ENCODE peak calls at places on chromosomes 3 and 15, in eight cellular contexts. D is dorsolateral prefrontal cortex, T is esophagus squamous epithelium, C is psoas muscle, P is heart left ventricle, Q is osteoblast, E is right lobe of liver, S is right atrium auricular region. J is an unnamed sample.

GRCh38 chr3:37453393-37454391 is 279.3 kb upstream of the LRRFIP2 start:
- DNase-seq in Q (peak), D (peak), C (peak), E (peak), T (no peak), P (peak), S (peak), J (peak)

GRCh38 chr3:156303316-156303715 is 182.9 kb downstream of the KCNAB1 start:
- DNase-seq in P (no peak), E (no peak), T (no peak), D (no peak), S (no peak), C (no peak), Q (no peak), J (no peak)

GRCh38 chr3:32278714-32279113 is 40.2 kb downstream of the CMTM8 start:
- DNase-seq in D (no peak), S (no peak), C (no peak), Q (no peak), P (no peak), E (no peak), T (no peak), J (no peak)

GRCh38 chr3:170977911-170978310 is 48.6 kb downstream of the SLC2A2 start:
- DNase-seq in E (no peak), P (no peak), C (no peak), S (no peak), D (no peak), T (no peak), Q (no peak), J (no peak)

GRCh38 chr15:91520848-91521247 is 332.7 kb upstream of the SLCO3A1 start:
- DNase-seq in T (no peak), S (no peak), Q (no peak), E (no peak), C (no peak), P (no peak), D (no peak), J (no peak)

GRCh38 chr15:91878319-91878718 is 24.8 kb downstream of the SLCO3A1 start:
- DNase-seq in D (no peak), S (no peak), C (no peak), E (no peak), Q (no peak), P (no peak), T (no peak), J (no peak)

GRCh38 chr3:196122021-196122687 is 40.3 kb upstream of the TFRC start:
- DNase-seq in Q (no peak), D (no peak), E (no peak), S (no peak), C (peak), T (no peak), P (no peak), J (no peak)

GRCh38 chr3:76403556-76403955 is 618.2 kb upstream of the ZNF717 start:
- DNase-seq in P (no peak), T (no peak), D (no peak), E (no peak), C (no peak), Q (no peak), S (no peak), J (no peak)

GRCh38 chr15:41660235-41661077 is at the start of gene MGA:
- DNase-seq in S (peak), C (peak), E (peak), Q (peak), P (peak), D (peak), T (peak), J (peak)

GRCh38 chr3:197787412-197787811 is 3.6 kb upstream of the LRCH3 start:
- DNase-seq in P (no peak), Q (peak), S (no peak), C (no peak), T (no peak), E (no peak), D (no peak), J (no peak)

GRCh38 chr3:50502584-50503423 is 630 bp downstream of the CACNA2D2 start:
- DNase-seq in E (no peak), P (no peak), Q (peak), C (no peak), S (no peak), D (no peak), T (no peak), J (no peak)

GRCh38 chr3:158456114-158456513 is 114.9 kb upstream of the MLF1 start:
- DNase-seq in D (no peak), T (no peak), C (no peak), Q (no peak), S (no peak), E (no peak), P (no peak), J (no peak)

GRCh38 chr3:62724503-62724902 is 150.7 kb downstream of the CADPS start:
- DNase-seq in Q (no peak), P (no peak), D (no peak), T (no peak), E (no peak), C (no peak), S (no peak), J (no peak)

GRCh38 chr15:23869391-23869790 is 182.3 kb upstream of the NDN start:
- DNase-seq in Q (no peak), E (no peak), C (peak), S (no peak), T (no peak), P (peak), D (no peak), J (peak)

GRCh38 chr15:98525625-98526024 is 122.7 kb upstream of the IGF1R start:
- DNase-seq in D (no peak), S (no peak), P (no peak), C (no peak), T (no peak), Q (no peak), E (no peak), J (no peak)

GRCh38 chr3:139491966-139492365 is 15.7 kb upstream of the RBP2 start:
- DNase-seq in E (no peak), S (no peak), T (no peak), D (no peak), P (no peak), C (no peak), Q (no peak), J (no peak)

GRCh38 chr3:148309390-148310035 is 388.2 kb upstream of the AGTR1 start:
- DNase-seq in T (no peak), E (no peak), Q (no peak), D (no peak), P (no peak), S (no peak), C (no peak), J (no peak)

GRCh38 chr3:99586680-99587079 is 51.7 kb upstream of the COL8A1 start:
- DNase-seq in Q (no peak), D (no peak), T (no peak), S (no peak), E (no peak), P (no peak), C (no peak), J (no peak)

GRCh38 chr3:128075516-128076464 is 23.6 kb downstream of the SEC61A1 start:
- DNase-seq in S (peak), C (peak), E (peak), D (peak), P (peak), T (no peak), Q (peak), J (peak)

GRCh38 chr3:121951291-121951690 is 57.1 kb downstream of the SLC15A2 start:
- DNase-seq in E (no peak), S (no peak), D (no peak), Q (peak), C (no peak), T (no peak), P (no peak), J (no peak)

GRCh38 chr3:123660276-123660675 is 75.4 kb upstream of the HACD2 start:
- DNase-seq in D (no peak), E (no peak), S (no peak), Q (no peak), C (no peak), P (no peak), T (no peak), J (no peak)

GRCh38 chr15:69719527-69719926 is 266.9 kb downstream of the RPLP1 start:
- DNase-seq in S (no peak), E (no peak), Q (no peak), P (no peak), C (no peak), T (no peak), D (no peak), J (no peak)

GRCh38 chr3:153785901-153786300 is 335.3 kb upstream of the ARHGEF26 start:
- DNase-seq in D (no peak), T (no peak), Q (no peak), E (no peak), P (no peak), S (no peak), C (no peak), J (no peak)

GRCh38 chr3:4751057-4752051 is 227.9 kb upstream of the BHLHE40 start:
- DNase-seq in D (no peak), T (no peak), S (no peak), P (no peak), Q (peak), E (no peak), C (no peak), J (no peak)

GRCh38 chr15:35669457-35670045 is 123.6 kb upstream of the DPH6 start:
- DNase-seq in C (no peak), Q (no peak), P (no peak), T (no peak), D (no peak), E (no peak), S (no peak), J (no peak)

GRCh38 chr3:41653575-41654239 is 308.2 kb downstream of the ULK4 start:
- DNase-seq in E (no peak), P (no peak), D (no peak), S (no peak), T (no peak), Q (no peak), C (no peak), J (no peak)

GRCh38 chr3:4836516-4836915 is 142.7 kb upstream of the BHLHE40 start:
- DNase-seq in D (no peak), P (no peak), T (no peak), C (no peak), Q (peak), E (no peak), S (no peak), J (no peak)

GRCh38 chr3:183634707-183635106 is 716 bp upstream of the KLHL24 start:
- DNase-seq in C (peak), T (no peak), P (no peak), Q (no peak), D (no peak), S (no peak), E (no peak), J (no peak)
- H3K27ac ChIP-seq in C (peak), T (peak), P (peak), Q (peak), D (peak), S (peak), E (peak), J (peak)

GRCh38 chr15:29451201-29451781 is 181.7 kb upstream of the NSMCE3 start:
- DNase-seq in S (no peak), T (no peak), E (no peak), D (no peak), Q (no peak), C (no peak), P (no peak), J (no peak)
- TF ChIP-seq CTCF in S (peak), T (no peak), E (peak), D (no peak), Q (no peak), C (no peak), P (no peak), J (peak)

GRCh38 chr3:15452961-15453360 is 25.6 kb downstream of the EAF1 start:
- DNase-seq in S (no peak), C (no peak), D (no peak), P (no peak), Q (no peak), E (no peak), T (no peak), J (no peak)

GRCh38 chr3:15453991-15454625 is 26.7 kb downstream of the EAF1 start:
- DNase-seq in D (no peak), E (no peak), T (no peak), P (no peak), Q (no peak), S (no peak), C (no peak), J (no peak)

GRCh38 chr3:15452156-15452555 is 24.8 kb downstream of the EAF1 start:
- DNase-seq in P (no peak), E (no peak), T (no peak), S (peak), D (no peak), C (no peak), Q (no peak), J (no peak)

GRCh38 chr3:15454965-15455364 is 27.6 kb downstream of the EAF1 start:
- DNase-seq in D (no peak), T (no peak), P (no peak), C (no peak), E (no peak), S (no peak), Q (no peak), J (no peak)

GRCh38 chr3:15453501-15453900 is 26.1 kb downstream of the EAF1 start:
- DNase-seq in S (no peak), T (no peak), P (no peak), D (no peak), E (no peak), C (no peak), Q (peak), J (no peak)
- H3K4me3 ChIP-seq in S (no peak), T (no peak), P (no peak), D (no peak), E (no peak), C (no peak), Q (no peak), J (no peak)

DNA sequence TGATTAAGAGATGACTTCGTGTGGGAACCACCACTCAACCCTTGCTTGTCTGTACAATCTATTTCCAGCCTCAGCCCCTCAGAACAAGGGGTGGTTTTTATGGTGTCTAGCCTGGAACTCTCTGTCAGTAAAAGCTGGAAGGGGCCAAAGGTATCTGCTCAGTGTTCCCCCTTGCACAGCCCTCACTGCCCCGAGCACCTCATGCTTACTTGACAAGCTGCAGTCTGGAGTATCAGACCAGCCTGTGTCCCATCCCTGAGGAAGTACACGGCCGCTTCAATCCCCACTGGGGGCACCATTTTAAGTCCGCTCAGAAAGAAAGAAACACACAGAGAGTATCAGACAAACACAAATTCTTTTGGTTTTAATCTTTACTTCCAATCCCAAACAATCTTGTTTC is 32.4 kb downstream of the UMPS start:
- DNase-seq in D (no peak), Q (no peak), E (no peak), P (no peak), C (no peak), T (no peak), S (no peak), J (no peak)
- H3K27ac ChIP-seq in D (no peak), Q (peak), E (no peak), P (peak), C (no peak), T (peak), S (peak), J (peak)

GRCh38 chr15:84822774-84823579 is 5.8 kb downstream of the ALPK3 start:
- DNase-seq in Q (no peak), E (no peak), C (no peak), P (no peak), S (no peak), T (no peak), D (no peak), J (no peak)

GRCh38 chr15:84819791-84820190 is 2.6 kb downstream of the ALPK3 start:
- DNase-seq in P (no peak), E (no peak), Q (no peak), S (no peak), C (no peak), T (no peak), D (no peak), J (no peak)

GRCh38 chr15:84819291-84819768 is 2.2 kb downstream of the ALPK3 start:
- DNase-seq in P (peak), T (no peak), C (peak), D (no peak), S (no peak), E (peak), Q (peak), J (peak)

GRCh38 chr15:84823580-84823878 is 6.4 kb downstream of the ALPK3 start:
- DNase-seq in C (no peak), Q (no peak), D (no peak), T (no peak), E (no peak), P (no peak), S (no peak), J (no peak)

DNA sequence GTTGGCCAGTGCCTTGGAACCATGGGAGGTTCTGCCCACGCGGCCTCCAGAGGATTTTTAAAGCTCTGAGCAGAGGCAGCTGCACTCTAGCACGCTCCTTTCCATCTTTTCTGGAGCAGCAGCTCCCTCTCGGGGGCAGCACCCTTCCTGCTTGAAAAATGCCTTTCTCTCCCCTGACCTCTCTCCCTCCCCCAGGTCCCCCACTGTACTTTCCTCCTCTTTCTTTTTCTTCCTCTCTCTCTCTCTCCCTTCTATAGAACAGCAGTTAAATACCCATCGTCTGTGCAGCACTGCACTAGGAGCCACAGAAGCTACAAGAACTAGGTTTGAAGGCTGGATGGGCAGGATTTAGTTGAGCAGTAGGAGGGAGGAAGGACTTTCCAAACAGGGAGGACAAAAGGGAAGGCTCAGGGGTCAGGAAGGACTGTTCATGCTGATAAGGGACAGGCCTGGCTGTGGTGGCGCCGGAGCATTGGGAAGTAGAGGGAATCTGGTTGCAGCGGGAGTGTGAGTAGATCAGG is 4.4 kb downstream of the ALPK3 start:
- DNase-seq in Q (no peak), E (no peak), D (no peak), P (peak), C (no peak), S (no peak), T (no peak), J (no peak)
- TF ChIP-seq CTCF in Q (peak), E (peak), D (peak), P (peak), C (no peak), S (peak), T (no peak), J (peak)

GRCh38 chr15:38217788-38218609 is 34.6 kb upstream of the SPRED1 start:
- DNase-seq in C (no peak), P (no peak), T (no peak), Q (no peak), S (no peak), D (no peak), E (no peak), J (no peak)
- H3K4me3 ChIP-seq in C (no peak), P (no peak), T (no peak), Q (no peak), S (no peak), D (no peak), E (no peak), J (no peak)

GRCh38 chr3:47017504-47018268 is 38.2 kb downstream of the NBEAL2 start:
- DNase-seq in E (no peak), S (no peak), C (no peak), T (no peak), D (no peak), Q (peak), P (no peak), J (no peak)

GRCh38 chr3:47018269-47018611 is 38.8 kb downstream of the NBEAL2 start:
- DNase-seq in E (no peak), S (no peak), D (no peak), Q (peak), T (no peak), C (no peak), P (no peak), J (no peak)

GRCh38 chr3:47015151-47015550 is 35.7 kb downstream of the NBEAL2 start:
- DNase-seq in E (no peak), C (no peak), S (no peak), T (no peak), D (no peak), Q (peak), P (no peak), J (no peak)

GRCh38 chr3:47016086-47016933 is 36.8 kb downstream of the NBEAL2 start:
- DNase-seq in P (no peak), Q (peak), C (no peak), T (no peak), E (no peak), S (no peak), D (no peak), J (no peak)

GRCh38 chr3:47016934-47017435 is 37.5 kb downstream of the NBEAL2 start:
- DNase-seq in D (no peak), S (no peak), P (no peak), C (no peak), E (no peak), Q (peak), T (no peak), J (no peak)
- H3K27ac ChIP-seq in D (no peak), S (no peak), P (no peak), C (peak), E (no peak), Q (peak), T (peak), J (no peak)

GRCh38 chr3:13105851-13106250 is 32.6 kb upstream of the IQSEC1 start:
- DNase-seq in D (peak), P (no peak), C (peak), S (no peak), T (no peak), E (no peak), Q (peak), J (peak)
- TF ChIP-seq CTCF in D (no peak), P (no peak), C (no peak), S (no peak), T (no peak), E (no peak), Q (no peak), J (no peak)

J was measured in left ventricle myocardium inferior.